ENCODE peak calls at places on chromosomes 16 and 17, in eight cellular contexts. B is NCI-H1092, V is pons, W is MCF 10A, Y is LoVo, C is foreskin fibroblast, T is C1 segment of cervical spinal cord, K is naive B cell. R is an unnamed sample.

GRCh38 chr17:78940708-78941107 is 15.5 kb upstream of the TIMP2 start:
- DNase-seq in B (no peak), V (no peak), W (no peak), Y (no peak), C (no peak), T (no peak), K (no peak), R (no peak)

GRCh38 chr17:57077000-57077399 is 8.0 kb upstream of the AKAP1 start:
- DNase-seq in B (no peak), V (no peak), W (no peak), Y (no peak), C (no peak), T (no peak), K (no peak), R (no peak)

GRCh38 chr16:74774223-74775139 is at the start of gene FA2H:
- DNase-seq in B (peak; percentile 75), V (peak; percentile 89), W (peak; percentile 88), Y (peak; percentile 93), C (peak; percentile 49), T (peak; percentile 82), K (peak; percentile 61), R (no peak)

GRCh38 chr17:77572065-77572601 is 386.4 kb upstream of the TNRC6C start:
- DNase-seq in B (no peak), V (no peak), W (no peak), Y (no peak), C (no peak), T (no peak), K (no peak), R (no peak)

GRCh38 chr17:30398328-30399041 is 19.8 kb downstream of the CPD start:
- DNase-seq in B (no peak), V (no peak), W (no peak), Y (no peak), C (no peak), T (no peak), K (no peak), R (no peak)

GRCh38 chr17:57645950-57646686 is 99.0 kb downstream of the CCDC182 start:
- DNase-seq in B (no peak), V (no peak), W (no peak), Y (no peak), C (no peak), T (no peak), K (no peak), R (no peak)

GRCh38 chr17:36072431-36073121 is 8.5 kb downstream of the CCL18 start:
- DNase-seq in B (peak; percentile 6), V (peak; percentile 36), W (peak; percentile 60), Y (peak; percentile 28), C (peak; percentile 21), T (peak; percentile 8), K (peak; percentile 33), R (no peak)

GRCh38 chr16:15427648-15428239 is 6.6 kb upstream of the BMERB1 start:
- DNase-seq in B (peak; percentile 30), V (peak; percentile 74), W (peak; percentile 75), Y (peak; percentile 38), C (peak; percentile 91), T (peak; percentile 37), K (peak; percentile 34), R (no peak)

GRCh38 chr16:66426112-66427035 is 721 bp upstream of the BEAN1 start:
- DNase-seq in B (no peak), V (no peak), W (no peak), Y (no peak), C (peak; percentile 18), T (no peak), K (no peak), R (no peak)

GRCh38 chr17:58283674-58284612 is 3.2 kb upstream of the MPO start:
- DNase-seq in B (no peak), V (no peak), W (no peak), Y (no peak), C (no peak), T (no peak), K (no peak), R (no peak)

GRCh38 chr17:65588194-65588808 is 26.9 kb upstream of the AXIN2 start:
- DNase-seq in B (peak; percentile 59), V (no peak), W (no peak), Y (peak; percentile 96), C (peak; percentile 32), T (no peak), K (no peak), R (no peak)

GRCh38 chr17:62626719-62627218 is 701 bp upstream of the MRC2 start:
- DNase-seq in B (no peak), V (no peak), W (peak; percentile 72), Y (no peak), C (peak; percentile 93), T (peak; percentile 40), K (no peak), R (no peak)

GRCh38 chr17:42288985-42289862 is 926 bp downstream of the STAT5A start:
- DNase-seq in B (no peak), V (no peak), W (no peak), Y (no peak), C (no peak), T (peak; percentile 21), K (peak; percentile 58), R (peak; percentile 8)

GRCh38 chr16:27365142-27366089 is 36.6 kb upstream of the IL21R start:
- DNase-seq in B (no peak), V (no peak), W (no peak), Y (peak; percentile 60), C (peak; percentile 72), T (no peak), K (no peak), R (no peak)

GRCh38 chr16:9854665-9855064 is 327.6 kb downstream of the GRIN2A start:
- DNase-seq in B (no peak), V (no peak), W (no peak), Y (no peak), C (peak; percentile 94), T (no peak), K (no peak), R (no peak)

GRCh38 chr17:81868674-81869220 is 2.4 kb downstream of the ARHGDIA start:
- DNase-seq in B (no peak), V (no peak), W (peak; percentile 77), Y (no peak), C (peak; percentile 96), T (no peak), K (no peak), R (no peak)

GRCh38 chr16:640614-641013 is 1.0 kb upstream of the MCRIP2 start:
- DNase-seq in B (no peak), V (no peak), W (no peak), Y (no peak), C (no peak), T (no peak), K (no peak), R (no peak)

R was measured in GF-D8.